ENCODE peak calls at places on chromosomes 11 and 22, in seven cellular contexts. M, K, L, A, W, F and J are unnamed samples.

GRCh38 chr11:1195690-1196515 is 27.0 kb upstream of the MUC5B start:
- DNase-seq in M (no peak), K (no peak), L (peak; percentile 20), A (peak; percentile 14), W (no peak), F (peak; percentile 61), J (no peak)

GRCh38 chr11:2787816-2788750 is 88.3 kb upstream of the KCNQ1OT1 start:
- DNase-seq in M (peak; percentile 45), K (no peak), L (peak; percentile 60), A (no peak), W (no peak), F (peak; percentile 54), J (peak; percentile 18)

GRCh38 chr11:96054870-96055705 is 131.2 kb upstream of the MTMR2 start:
- DNase-seq in M (no peak), K (peak; percentile 41), L (no peak), A (no peak), W (peak; percentile 71), F (no peak), J (no peak)

GRCh38 chr11:118921929-118922744 is 3.6 kb downstream of the BCL9L start:
- DNase-seq in M (peak; percentile 88), K (no peak), L (peak; percentile 89), A (peak; percentile 87), W (no peak), F (peak; percentile 91), J (peak; percentile 87)

GRCh38 chr11:82507288-82507687 is 226.4 kb downstream of the FAM181B start:
- DNase-seq in M (no peak), K (no peak), L (no peak), A (no peak), W (no peak), F (no peak), J (no peak)

GRCh38 chr11:78244546-78245315 is 56.0 kb downstream of the USP35 start:
- DNase-seq in M (no peak), K (no peak), L (no peak), A (no peak), W (no peak), F (no peak), J (no peak)

GRCh38 chr22:24357547-24357946 is 69.9 kb upstream of the ADORA2A start:
- DNase-seq in M (no peak), K (no peak), L (no peak), A (no peak), W (no peak), F (no peak), J (no peak)

GRCh38 chr11:69920500-69921428 is 101.5 kb upstream of the FGF3 start:
- DNase-seq in M (no peak), K (no peak), L (peak; percentile 51), A (peak; percentile 17), W (no peak), F (peak; percentile 55), J (no peak)

GRCh38 chr11:76641905-76642304 is 28.6 kb downstream of the LRRC32 start:
- DNase-seq in M (no peak), K (no peak), L (no peak), A (no peak), W (no peak), F (no peak), J (peak; percentile 9)

GRCh38 chr22:36442506-36443197 is 38.8 kb downstream of the TXN2 start:
- DNase-seq in M (no peak), K (no peak), L (peak; percentile 84), A (no peak), W (no peak), F (no peak), J (peak; percentile 85)

GRCh38 chr11:1732421-1733008 is 17.9 kb downstream of the IFITM10 start:
- DNase-seq in M (no peak), K (no peak), L (no peak), A (no peak), W (no peak), F (no peak), J (no peak)

GRCh38 chr11:82927264-82927880 is 25.8 kb downstream of the DDIAS start:
- DNase-seq in M (no peak), K (peak; percentile 77), L (no peak), A (no peak), W (peak; percentile 26), F (no peak), J (peak; percentile 42)

GRCh38 chr22:17868771-17869170 is 94.5 kb upstream of the BID start:
- DNase-seq in M (no peak), K (no peak), L (no peak), A (no peak), W (no peak), F (no peak), J (no peak)

GRCh38 chr11:119482561-119483001 is 59.6 kb upstream of the THY1 start:
- DNase-seq in M (peak; percentile 23), K (no peak), L (no peak), A (peak; percentile 15), W (no peak), F (no peak), J (no peak)

GRCh38 chr22:24189249-24190158 is 8.2 kb downstream of the SUSD2 start:
- DNase-seq in M (peak; percentile 84), K (peak; percentile 44), L (peak; percentile 93), A (peak; percentile 78), W (peak; percentile 44), F (peak; percentile 93), J (peak; percentile 75)

GRCh38 chr11:119699227-119699626 is 29.8 kb downstream of the NECTIN1 start:
- DNase-seq in M (peak; percentile 71), K (no peak), L (no peak), A (peak; percentile 48), W (no peak), F (peak; percentile 71), J (peak; percentile 87)

GRCh38 chr11:114116357-114116756 is 56.8 kb downstream of the ZBTB16 start:
- DNase-seq in M (no peak), K (no peak), L (no peak), A (no peak), W (no peak), F (no peak), J (no peak)

GRCh38 chr11:66313321-66314185 is 3.3 kb downstream of the CD248 start:
- DNase-seq in M (no peak), K (no peak), L (peak; percentile 87), A (no peak), W (peak; percentile 51), F (peak; percentile 63), J (no peak)

DNA sequence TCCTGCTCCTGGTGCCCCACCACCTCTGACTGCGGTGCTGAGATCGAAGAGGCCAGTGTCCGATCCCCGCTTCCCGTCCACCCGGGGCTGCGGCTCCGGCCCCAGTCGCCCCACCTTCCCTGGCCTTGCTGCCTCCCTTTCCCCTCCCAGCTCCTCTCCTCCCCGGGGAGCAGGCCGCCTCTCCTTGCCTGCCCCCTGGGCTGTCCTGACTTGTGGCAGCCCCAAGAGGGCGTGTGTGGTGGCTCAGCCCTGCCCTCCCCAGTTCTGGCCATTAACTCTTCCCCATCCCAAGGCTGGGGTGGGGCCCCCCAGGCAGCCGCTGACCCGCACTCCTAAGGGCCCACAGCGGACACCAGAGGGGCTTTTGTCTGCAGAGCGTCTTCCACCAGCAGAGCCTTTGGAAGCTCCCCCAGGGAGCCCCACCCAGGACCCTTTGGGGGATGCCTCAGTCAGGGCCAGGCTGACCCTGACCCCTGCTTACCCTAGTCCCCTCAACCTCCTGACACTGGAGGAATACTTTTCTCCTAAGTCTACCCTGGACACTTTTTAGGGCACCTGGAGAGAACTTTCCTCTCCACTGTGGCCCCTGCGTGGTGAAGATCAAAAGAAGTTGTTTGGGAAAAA is 16.7 kb downstream of the RTN4RL2 start:
- DNase-seq in M (peak; percentile 68), K (no peak), L (peak; percentile 81), A (no peak), W (no peak), F (peak; percentile 79), J (peak; percentile 67)
- H3K4me3 ChIP-seq in M (peak overlapping the region; percentile 52), K (peak overlapping the region; percentile 51), L (peak overlapping the region; percentile 45), A (peak overlapping the region; percentile 44), W (peak overlapping the region; percentile 60), F (peak overlapping the region; percentile 53), J (peak overlapping the region; percentile 48)

GRCh38 chr22:45686004-45686403 is 14.4 kb downstream of the ATXN10 start:
- DNase-seq in M (no peak), K (no peak), L (no peak), A (no peak), W (no peak), F (no peak), J (no peak)
- H3K27ac ChIP-seq in M (no peak overlapping the region), K (no peak overlapping the region), L (no peak overlapping the region), A (peak overlapping the region; percentile 34), W (no peak overlapping the region), F (no peak overlapping the region), J (no peak overlapping the region)

GRCh38 chr22:38169116-38169515 is 12.5 kb downstream of the PLA2G6 start:
- DNase-seq in M (no peak), K (no peak), L (no peak), A (no peak), W (no peak), F (no peak), J (no peak)
- H3K27me3 ChIP-seq in M (no peaks in the 10 kb centered on the region), K (no peaks in the 10 kb centered on the region), L (no peaks in the 10 kb centered on the region), A (no peaks in the 10 kb centered on the region), W (no peaks in the 10 kb centered on the region), F (no peaks in the 10 kb centered on the region), J (no peaks in the 10 kb centered on the region)

GRCh38 chr22:50678218-50678650 is 5.6 kb downstream of the SHANK3 start:
- DNase-seq in M (peak; percentile 14), K (no peak), L (no peak), A (no peak), W (no peak), F (no peak), J (no peak)

GRCh38 chr22:50677493-50678217 is 5.0 kb downstream of the SHANK3 start:
- DNase-seq in M (peak; percentile 8), K (no peak), L (no peak), A (no peak), W (no peak), F (no peak), J (no peak)

GRCh38 chr22:50675553-50676199 is 3.1 kb downstream of the SHANK3 start:
- DNase-seq in M (peak; percentile 16), K (no peak), L (peak; percentile 38), A (no peak), W (no peak), F (no peak), J (no peak)

GRCh38 chr22:50676211-50676636 is 3.6 kb downstream of the SHANK3 start:
- DNase-seq in M (no peak), K (no peak), L (no peak), A (no peak), W (no peak), F (no peak), J (no peak)

GRCh38 chr22:50676661-50677492 is 4.3 kb downstream of the SHANK3 start:
- DNase-seq in M (peak; percentile 13), K (no peak), L (no peak), A (no peak), W (no peak), F (no peak), J (no peak)
- H3K4me3 ChIP-seq in M (peak overlapping the region; percentile 47), K (no peak overlapping the region), L (no peak overlapping the region), A (no peak overlapping the region), W (no peak overlapping the region), F (peak overlapping the region; percentile 51), J (no peak overlapping the region)

DNA sequence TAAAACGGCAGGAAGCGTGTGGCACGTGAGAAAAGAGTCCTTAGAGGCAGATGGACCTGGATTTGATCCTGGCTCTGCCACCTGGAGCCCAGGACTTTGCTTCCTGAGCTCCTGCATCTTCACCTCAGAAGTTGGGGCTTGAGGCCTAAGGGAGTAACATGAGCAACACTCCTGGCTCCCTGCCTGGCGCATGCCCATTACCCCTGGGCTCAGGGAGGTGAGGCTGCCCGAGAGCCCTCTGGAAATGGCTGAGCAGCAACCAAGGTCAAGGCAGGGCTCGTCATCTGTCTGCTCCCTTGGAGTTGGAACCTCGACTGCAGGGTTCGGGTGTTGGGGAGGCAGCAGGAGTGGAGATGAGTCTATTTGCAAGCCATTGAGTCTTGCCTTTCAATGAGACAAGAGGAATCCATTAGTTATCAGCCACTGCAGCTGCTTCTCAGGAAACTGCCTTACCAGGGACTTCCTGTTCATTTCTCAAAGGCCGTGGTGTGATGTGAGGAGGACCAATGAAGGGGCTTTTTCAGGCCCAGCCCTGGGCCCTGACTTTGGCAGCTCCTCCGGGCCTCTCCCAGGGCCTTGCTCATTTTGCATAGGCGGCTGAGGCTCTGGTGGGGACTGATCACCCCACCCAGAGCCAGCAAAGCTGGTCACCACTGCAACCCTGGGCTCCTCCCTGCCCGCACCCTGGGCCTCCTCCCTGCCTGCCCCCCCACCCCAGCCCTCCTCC is 6.3 kb downstream of the FADS2 start:
- DNase-seq in M (no peak), K (peak; percentile 64), L (peak; percentile 78), A (peak; percentile 69), W (no peak), F (no peak), J (peak; percentile 36)
- H3K27ac ChIP-seq in M (peak overlapping the region; percentile 76), K (peak overlapping the region; percentile 39), L (peak overlapping the region; percentile 76), A (peak overlapping the region; percentile 92), W (peak overlapping the region; percentile 18), F (peak overlapping the region; percentile 68), J (peak overlapping the region; percentile 4)